ENCODE peak calls at places on chromosomes 11 and 22, in four cellular contexts. S is coronary artery, N is HCT116, K is SJSA1. Q is an unnamed sample.

GRCh38 chr22:43826142-43827093 is 14.3 kb upstream of the EFCAB6 start:
- DNase-seq in S (no peak), N (no peak), K (no peak), Q (no peak)

GRCh38 chr11:78038697-78039313 is 15.7 kb upstream of the KCTD14 start:
- DNase-seq in S (no peak), N (no peak), K (peak; percentile 43), Q (no peak)

GRCh38 chr11:44970293-44970692 is 19.6 kb upstream of the TP53I11 start:
- DNase-seq in S (no peak), N (no peak), K (no peak), Q (no peak)

GRCh38 chr11:42043312-42043711 is 583.9 kb upstream of the LRRC4C start:
- DNase-seq in S (no peak), N (no peak), K (no peak), Q (no peak)

GRCh38 chr11:115489466-115489865 is 14.7 kb downstream of the CADM1 start:
- DNase-seq in S (no peak), N (no peak), K (no peak), Q (no peak)

GRCh38 chr22:16651217-16651616 is 58.6 kb upstream of the CCT8L2 start:
- DNase-seq in S (no peak), N (no peak), K (no peak), Q (no peak)

GRCh38 chr11:4467043-4467442 is 15.4 kb upstream of the OR52K1 start:
- DNase-seq in S (no peak), N (no peak), K (no peak), Q (no peak)

GRCh38 chr11:762421-763072 is 14.7 kb downstream of the GATD1 start:
- DNase-seq in S (peak; percentile 74), N (peak; percentile 72), K (peak; percentile 65), Q (no peak)

GRCh38 chr11:120170741-120171261 is 32.9 kb upstream of the TRIM29 start:
- DNase-seq in S (peak; percentile 67), N (no peak), K (no peak), Q (no peak)

GRCh38 chr11:120168960-120169681 is 31.2 kb upstream of the TRIM29 start:
- DNase-seq in S (peak; percentile 77), N (no peak), K (no peak), Q (no peak)

GRCh38 chr11:120169981-120170698 is 32.2 kb upstream of the TRIM29 start:
- DNase-seq in S (peak; percentile 69), N (no peak), K (no peak), Q (no peak)

GRCh38 chr11:120167659-120168058 is 29.7 kb upstream of the TRIM29 start:
- DNase-seq in S (peak; percentile 28), N (no peak), K (no peak), Q (no peak)

DNA sequence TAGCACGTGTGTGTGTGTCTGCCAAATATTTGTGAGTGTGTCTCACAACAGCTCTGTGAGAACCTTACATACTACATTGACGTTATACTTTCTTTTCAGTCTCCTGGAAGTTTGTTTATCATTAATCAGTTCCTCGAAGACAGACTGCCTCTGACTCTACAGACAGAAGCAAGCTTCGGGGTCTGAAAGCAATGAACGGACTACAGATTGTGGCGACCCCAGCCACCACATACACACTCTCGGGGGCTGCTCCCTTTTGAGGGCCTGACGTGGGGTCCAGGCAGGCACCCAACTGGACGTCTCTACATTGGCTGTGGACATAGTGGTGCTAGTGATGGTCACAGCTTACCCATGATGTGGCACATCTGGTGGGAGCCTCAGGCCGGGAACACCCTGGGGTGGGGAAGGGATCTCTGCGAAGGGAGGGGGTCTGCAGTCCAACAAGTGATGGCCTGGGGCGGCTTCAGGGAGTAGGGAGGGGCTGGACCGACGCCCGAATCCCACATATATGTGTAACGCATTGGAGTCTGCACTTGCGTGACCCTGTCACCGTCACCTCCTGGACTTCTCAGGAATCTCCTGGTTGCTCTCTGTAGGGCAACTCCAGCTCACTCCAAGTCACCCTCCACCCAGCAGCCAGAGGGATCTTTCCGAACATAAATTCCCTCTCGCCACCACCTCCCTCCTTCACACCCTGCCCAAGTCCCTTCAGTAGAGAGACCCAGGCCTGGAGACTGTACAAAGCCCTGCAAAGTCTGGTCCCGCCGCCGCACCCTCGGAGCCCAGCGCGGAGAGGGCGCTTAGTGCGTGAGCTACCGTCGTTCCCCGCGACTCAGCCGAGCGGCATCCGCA is 30.4 kb upstream of the TRIM29 start:
- DNase-seq in S (peak; percentile 68), N (no peak), K (no peak), Q (no peak)
- H3K27ac ChIP-seq in S (no peak overlapping the region), N (no peak overlapping the region), K (no peak overlapping the region), Q (no peak overlapping the region)

DNA sequence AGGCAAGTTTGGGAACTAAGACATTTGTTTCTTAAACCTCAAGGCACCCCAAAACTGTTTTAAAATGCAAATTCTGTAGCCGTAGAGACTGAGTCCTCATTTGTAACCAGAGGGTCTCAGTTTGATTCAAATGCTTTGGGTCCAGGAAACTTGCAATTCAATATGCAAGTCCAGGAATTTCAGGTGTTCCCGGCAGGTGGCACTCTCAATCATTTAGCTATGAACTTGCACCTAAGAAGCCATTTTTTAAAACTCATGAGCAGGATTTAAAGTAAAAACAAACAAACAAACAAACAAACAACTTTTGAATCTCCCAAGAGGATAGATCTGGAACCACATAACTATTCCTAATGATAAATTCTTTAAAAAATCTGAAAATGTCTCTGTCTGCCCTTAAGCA is 8.7 kb upstream of the ABTB2 start:
- DNase-seq in S (no peak), N (peak; percentile 73), K (no peak), Q (no peak)
- H3K27ac ChIP-seq in S (no peak overlapping the region), N (no peak overlapping the region), K (no peak overlapping the region), Q (no peak overlapping the region)

GRCh38 chr11:19842505-19842904 is 129.9 kb downstream of the NAV2 start:
- DNase-seq in S (no peak), N (no peak), K (no peak), Q (no peak)

GRCh38 chr11:19836666-19837065 is 124.0 kb downstream of the NAV2 start:
- DNase-seq in S (no peak), N (no peak), K (no peak), Q (no peak)

GRCh38 chr11:19834761-19835160 is 122.1 kb downstream of the NAV2 start:
- DNase-seq in S (no peak), N (no peak), K (no peak), Q (no peak)

GRCh38 chr11:19843106-19843505 is 130.5 kb downstream of the NAV2 start:
- DNase-seq in S (no peak), N (no peak), K (no peak), Q (no peak)

GRCh38 chr11:19838994-19839768 is 126.5 kb downstream of the NAV2 start:
- DNase-seq in S (no peak), N (no peak), K (no peak), Q (no peak)
- H3K27ac ChIP-seq in S (no peak overlapping the region), N (no peak overlapping the region), K (no peak overlapping the region), Q (no peak overlapping the region)

DNA sequence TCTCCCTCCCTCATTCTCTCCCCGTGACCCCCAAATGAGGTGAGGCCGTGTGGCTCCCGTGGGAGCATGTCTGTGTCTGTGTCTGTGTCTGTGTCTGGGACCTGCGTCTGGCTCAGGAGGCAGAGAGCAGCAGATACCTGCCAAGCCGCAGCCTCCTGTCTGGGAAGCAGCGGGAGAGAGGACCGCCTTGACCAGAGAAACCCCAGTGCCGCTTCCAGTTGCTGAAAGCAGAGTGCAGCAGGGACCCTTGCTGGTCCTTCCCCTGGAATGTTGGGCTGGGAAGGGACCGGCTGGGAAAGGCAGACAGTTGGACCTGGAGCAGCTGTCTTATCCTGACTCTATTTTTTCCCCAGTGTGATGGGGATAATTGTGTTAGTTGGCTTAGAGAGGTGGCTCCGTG is 525 bp downstream of the CSDC2 start:
- DNase-seq in S (no peak), N (no peak), K (no peak), Q (no peak)
- H3K27ac ChIP-seq in S (peak overlapping the region; percentile 93), N (no peak overlapping the region), K (no peak overlapping the region), Q (peak overlapping the region; percentile 61)